ENCODE peak calls at places on chromosomes 5 and 9, in nine cellular contexts. One of them, this sample, is unnamed.

GRCh38 chr5:158313739-158314464 is 455.0 kb upstream of the CLINT1 start:
- DNase-seq in cardiac muscle cell: no peak
- DNase-seq in bronchial epithelial cell: no peak
- DNase-seq in T-helper 22 cell: no peak
- DNase-seq in neuronal stem cell: no peak
- DNase-seq in right lobe of liver: no peak
- DNase-seq in epithelial cell of esophagus: no peak
- DNase-seq in aorta: no peak
- DNase-seq in NCI-H524 treated with DMSO at 0.1 percent for 48 hours: peak
- DNase-seq in this sample: no peak

GRCh38 chr9:136728080-136728547 is 14.6 kb downstream of the LCN10 start:
- DNase-seq in cardiac muscle cell: peak
- DNase-seq in bronchial epithelial cell: peak
- DNase-seq in T-helper 22 cell: peak
- DNase-seq in neuronal stem cell: peak
- DNase-seq in right lobe of liver: peak
- DNase-seq in epithelial cell of esophagus: peak
- DNase-seq in aorta: peak
- DNase-seq in NCI-H524 treated with DMSO at 0.1 percent for 48 hours: no peak
- DNase-seq in this sample: peak

GRCh38 chr5:96870094-96871021 is 5.9 kb upstream of the ERAP2 start:
- DNase-seq in cardiac muscle cell: peak
- DNase-seq in bronchial epithelial cell: peak
- DNase-seq in T-helper 22 cell: no peak
- DNase-seq in neuronal stem cell: no peak
- DNase-seq in right lobe of liver: no peak
- DNase-seq in epithelial cell of esophagus: no peak
- DNase-seq in aorta: no peak
- DNase-seq in NCI-H524 treated with DMSO at 0.1 percent for 48 hours: no peak
- DNase-seq in this sample: no peak

GRCh38 chr9:21750021-21750735 is 52.3 kb upstream of the MTAP start:
- DNase-seq in cardiac muscle cell: peak
- DNase-seq in bronchial epithelial cell: no peak
- DNase-seq in T-helper 22 cell: no peak
- DNase-seq in neuronal stem cell: no peak
- DNase-seq in right lobe of liver: no peak
- DNase-seq in epithelial cell of esophagus: no peak
- DNase-seq in aorta: no peak
- DNase-seq in NCI-H524 treated with DMSO at 0.1 percent for 48 hours: no peak
- DNase-seq in this sample: no peak

GRCh38 chr5:65722575-65723424 is 795 bp downstream of the NLN start:
- DNase-seq in cardiac muscle cell: peak
- DNase-seq in bronchial epithelial cell: peak
- DNase-seq in T-helper 22 cell: no peak
- DNase-seq in neuronal stem cell: peak
- DNase-seq in right lobe of liver: no peak
- DNase-seq in epithelial cell of esophagus: peak
- DNase-seq in aorta: peak
- DNase-seq in NCI-H524 treated with DMSO at 0.1 percent for 48 hours: peak
- DNase-seq in this sample: no peak

GRCh38 chr5:60604771-60605170 is 95.2 kb downstream of the DEPDC1B start:
- DNase-seq in cardiac muscle cell: peak
- DNase-seq in bronchial epithelial cell: no peak
- DNase-seq in T-helper 22 cell: no peak
- DNase-seq in neuronal stem cell: no peak
- DNase-seq in right lobe of liver: no peak
- DNase-seq in epithelial cell of esophagus: no peak
- DNase-seq in aorta: no peak
- DNase-seq in NCI-H524 treated with DMSO at 0.1 percent for 48 hours: no peak
- DNase-seq in this sample: no peak

GRCh38 chr5:3400659-3401058 is 195.0 kb upstream of the IRX1 start:
- DNase-seq in cardiac muscle cell: no peak
- DNase-seq in bronchial epithelial cell: no peak
- DNase-seq in T-helper 22 cell: no peak
- DNase-seq in neuronal stem cell: no peak
- DNase-seq in right lobe of liver: no peak
- DNase-seq in epithelial cell of esophagus: no peak
- DNase-seq in aorta: no peak
- DNase-seq in NCI-H524 treated with DMSO at 0.1 percent for 48 hours: no peak
- DNase-seq in this sample: no peak

GRCh38 chr5:148141645-148142044 is 26.7 kb upstream of the SPINK14 start:
- DNase-seq in cardiac muscle cell: no peak
- DNase-seq in bronchial epithelial cell: no peak
- DNase-seq in T-helper 22 cell: no peak
- DNase-seq in neuronal stem cell: no peak
- DNase-seq in right lobe of liver: no peak
- DNase-seq in epithelial cell of esophagus: no peak
- DNase-seq in aorta: no peak
- DNase-seq in NCI-H524 treated with DMSO at 0.1 percent for 48 hours: no peak
- DNase-seq in this sample: no peak

GRCh38 chr5:87113848-87114247 is 153.8 kb upstream of the RASA1 start:
- DNase-seq in cardiac muscle cell: peak
- DNase-seq in bronchial epithelial cell: peak
- DNase-seq in T-helper 22 cell: no peak
- DNase-seq in neuronal stem cell: no peak
- DNase-seq in right lobe of liver: no peak
- DNase-seq in epithelial cell of esophagus: peak
- DNase-seq in aorta: no peak
- DNase-seq in NCI-H524 treated with DMSO at 0.1 percent for 48 hours: no peak
- DNase-seq in this sample: no peak

GRCh38 chr5:154087260-154087659 is 48.5 kb downstream of the MFAP3 start:
- DNase-seq in cardiac muscle cell: no peak
- DNase-seq in bronchial epithelial cell: no peak
- DNase-seq in T-helper 22 cell: no peak
- DNase-seq in neuronal stem cell: no peak
- DNase-seq in right lobe of liver: no peak
- DNase-seq in epithelial cell of esophagus: no peak
- DNase-seq in aorta: no peak
- DNase-seq in NCI-H524 treated with DMSO at 0.1 percent for 48 hours: no peak
- DNase-seq in this sample: peak

GRCh38 chr9:131674425-131675421 is 65.2 kb downstream of the RAPGEF1 start:
- DNase-seq in cardiac muscle cell: no peak
- DNase-seq in bronchial epithelial cell: no peak
- DNase-seq in T-helper 22 cell: no peak
- DNase-seq in neuronal stem cell: no peak
- DNase-seq in right lobe of liver: no peak
- DNase-seq in epithelial cell of esophagus: no peak
- DNase-seq in aorta: no peak
- DNase-seq in NCI-H524 treated with DMSO at 0.1 percent for 48 hours: no peak
- DNase-seq in this sample: no peak

GRCh38 chr5:6773342-6774035 is 60.3 kb downstream of the TENT4A start:
- DNase-seq in cardiac muscle cell: no peak
- DNase-seq in bronchial epithelial cell: no peak
- DNase-seq in T-helper 22 cell: no peak
- DNase-seq in neuronal stem cell: no peak
- DNase-seq in right lobe of liver: no peak
- DNase-seq in epithelial cell of esophagus: no peak
- DNase-seq in aorta: no peak
- DNase-seq in NCI-H524 treated with DMSO at 0.1 percent for 48 hours: peak
- DNase-seq in this sample: peak

GRCh38 chr9:131473891-131474290 is 28.8 kb upstream of the POMT1 start:
- DNase-seq in cardiac muscle cell: no peak
- DNase-seq in bronchial epithelial cell: no peak
- DNase-seq in T-helper 22 cell: no peak
- DNase-seq in neuronal stem cell: no peak
- DNase-seq in right lobe of liver: no peak
- DNase-seq in epithelial cell of esophagus: no peak
- DNase-seq in aorta: no peak
- DNase-seq in NCI-H524 treated with DMSO at 0.1 percent for 48 hours: no peak
- DNase-seq in this sample: no peak

GRCh38 chr9:123407537-123407828 is 51.5 kb downstream of the CRB2 start:
- DNase-seq in cardiac muscle cell: no peak
- DNase-seq in bronchial epithelial cell: no peak
- DNase-seq in T-helper 22 cell: no peak
- DNase-seq in neuronal stem cell: no peak
- DNase-seq in right lobe of liver: no peak
- DNase-seq in epithelial cell of esophagus: no peak
- DNase-seq in aorta: peak
- DNase-seq in NCI-H524 treated with DMSO at 0.1 percent for 48 hours: no peak
- DNase-seq in this sample: no peak

GRCh38 chr9:33867747-33868429 is 50.9 kb downstream of the UBE2R2 start:
- DNase-seq in cardiac muscle cell: no peak
- DNase-seq in bronchial epithelial cell: no peak
- DNase-seq in T-helper 22 cell: no peak
- DNase-seq in neuronal stem cell: no peak
- DNase-seq in right lobe of liver: no peak
- DNase-seq in epithelial cell of esophagus: no peak
- DNase-seq in aorta: peak
- DNase-seq in NCI-H524 treated with DMSO at 0.1 percent for 48 hours: no peak
- DNase-seq in this sample: no peak

GRCh38 chr5:124748687-124749594 is 2.5 kb upstream of the ZNF608 start:
- DNase-seq in cardiac muscle cell: peak
- DNase-seq in bronchial epithelial cell: peak
- DNase-seq in T-helper 22 cell: no peak
- DNase-seq in neuronal stem cell: peak
- DNase-seq in right lobe of liver: peak
- DNase-seq in epithelial cell of esophagus: peak
- DNase-seq in aorta: peak
- DNase-seq in NCI-H524 treated with DMSO at 0.1 percent for 48 hours: peak
- DNase-seq in this sample: peak

GRCh38 chr9:96437454-96437853 is 12.5 kb upstream of the HABP4 start:
- DNase-seq in cardiac muscle cell: no peak
- DNase-seq in bronchial epithelial cell: no peak
- DNase-seq in T-helper 22 cell: no peak
- DNase-seq in neuronal stem cell: no peak
- DNase-seq in right lobe of liver: no peak
- DNase-seq in epithelial cell of esophagus: no peak
- DNase-seq in aorta: no peak
- DNase-seq in NCI-H524 treated with DMSO at 0.1 percent for 48 hours: no peak
- DNase-seq in this sample: no peak

GRCh38 chr5:23303433-23303832 is 204.0 kb upstream of the PRDM9 start:
- DNase-seq in cardiac muscle cell: no peak
- DNase-seq in bronchial epithelial cell: no peak
- DNase-seq in T-helper 22 cell: no peak
- DNase-seq in neuronal stem cell: no peak
- DNase-seq in right lobe of liver: no peak
- DNase-seq in epithelial cell of esophagus: no peak
- DNase-seq in aorta: no peak
- DNase-seq in NCI-H524 treated with DMSO at 0.1 percent for 48 hours: no peak
- DNase-seq in this sample: no peak

GRCh38 chr5:10424124-10424731 is 17.5 kb upstream of the ROPN1L start:
- DNase-seq in cardiac muscle cell: peak
- DNase-seq in bronchial epithelial cell: peak
- DNase-seq in T-helper 22 cell: no peak
- DNase-seq in neuronal stem cell: no peak
- DNase-seq in right lobe of liver: no peak
- DNase-seq in epithelial cell of esophagus: peak
- DNase-seq in aorta: no peak
- DNase-seq in NCI-H524 treated with DMSO at 0.1 percent for 48 hours: peak
- DNase-seq in this sample: peak

GRCh38 chr9:129270205-129270604 is 92.1 kb upstream of the IER5L start:
- DNase-seq in cardiac muscle cell: no peak
- DNase-seq in bronchial epithelial cell: no peak
- DNase-seq in T-helper 22 cell: no peak
- DNase-seq in neuronal stem cell: no peak
- DNase-seq in right lobe of liver: no peak
- DNase-seq in epithelial cell of esophagus: no peak
- DNase-seq in aorta: peak
- DNase-seq in NCI-H524 treated with DMSO at 0.1 percent for 48 hours: no peak
- DNase-seq in this sample: no peak

GRCh38 chr9:79989079-79989478 is 417.3 kb downstream of the TLE4 start:
- DNase-seq in cardiac muscle cell: no peak
- DNase-seq in bronchial epithelial cell: no peak
- DNase-seq in T-helper 22 cell: no peak
- DNase-seq in neuronal stem cell: no peak
- DNase-seq in right lobe of liver: peak
- DNase-seq in epithelial cell of esophagus: no peak
- DNase-seq in aorta: no peak
- DNase-seq in NCI-H524 treated with DMSO at 0.1 percent for 48 hours: no peak
- DNase-seq in this sample: no peak

GRCh38 chr5:134554319-134555222 is 29.1 kb downstream of the JADE2 start:
- DNase-seq in cardiac muscle cell: peak
- DNase-seq in bronchial epithelial cell: peak
- DNase-seq in T-helper 22 cell: peak
- DNase-seq in neuronal stem cell: no peak
- DNase-seq in right lobe of liver: peak
- DNase-seq in epithelial cell of esophagus: no peak
- DNase-seq in aorta: no peak
- DNase-seq in NCI-H524 treated with DMSO at 0.1 percent for 48 hours: no peak
- DNase-seq in this sample: no peak

GRCh38 chr5:165786073-165786472 is 2280.7 kb downstream of the MAT2B start:
- DNase-seq in cardiac muscle cell: no peak
- DNase-seq in bronchial epithelial cell: no peak
- DNase-seq in T-helper 22 cell: no peak
- DNase-seq in neuronal stem cell: no peak
- DNase-seq in right lobe of liver: no peak
- DNase-seq in epithelial cell of esophagus: no peak
- DNase-seq in aorta: no peak
- DNase-seq in NCI-H524 treated with DMSO at 0.1 percent for 48 hours: no peak
- DNase-seq in this sample: no peak

GRCh38 chr5:174047472-174047871 is 2.0 kb downstream of the NSG2 start:
- DNase-seq in cardiac muscle cell: no peak
- DNase-seq in bronchial epithelial cell: no peak
- DNase-seq in T-helper 22 cell: no peak
- DNase-seq in neuronal stem cell: no peak
- DNase-seq in right lobe of liver: no peak
- DNase-seq in epithelial cell of esophagus: no peak
- DNase-seq in aorta: no peak
- DNase-seq in NCI-H524 treated with DMSO at 0.1 percent for 48 hours: no peak
- DNase-seq in this sample: no peak

GRCh38 chr5:12570688-12571087 is 666.4 kb upstream of the CTNND2 start:
- DNase-seq in cardiac muscle cell: no peak
- DNase-seq in bronchial epithelial cell: no peak
- DNase-seq in T-helper 22 cell: no peak
- DNase-seq in neuronal stem cell: no peak
- DNase-seq in right lobe of liver: no peak
- DNase-seq in epithelial cell of esophagus: peak
- DNase-seq in aorta: no peak
- DNase-seq in NCI-H524 treated with DMSO at 0.1 percent for 48 hours: no peak
- DNase-seq in this sample: no peak

GRCh38 chr5:137492321-137492720 is 6.8 kb downstream of the SPOCK1 start:
- DNase-seq in cardiac muscle cell: peak
- DNase-seq in bronchial epithelial cell: no peak
- DNase-seq in T-helper 22 cell: no peak
- DNase-seq in neuronal stem cell: no peak
- DNase-seq in right lobe of liver: no peak
- DNase-seq in epithelial cell of esophagus: no peak
- DNase-seq in aorta: no peak
- DNase-seq in NCI-H524 treated with DMSO at 0.1 percent for 48 hours: no peak
- DNase-seq in this sample: no peak

GRCh38 chr5:6504677-6505414 is 56.2 kb downstream of the UBE2QL1 start:
- DNase-seq in cardiac muscle cell: no peak
- DNase-seq in bronchial epithelial cell: peak
- DNase-seq in T-helper 22 cell: no peak
- DNase-seq in neuronal stem cell: no peak
- DNase-seq in right lobe of liver: no peak
- DNase-seq in epithelial cell of esophagus: no peak
- DNase-seq in aorta: no peak
- DNase-seq in NCI-H524 treated with DMSO at 0.1 percent for 48 hours: peak
- DNase-seq in this sample: no peak

GRCh38 chr9:5879419-5880181 is 11.1 kb upstream of the MLANA start:
- DNase-seq in cardiac muscle cell: peak
- DNase-seq in bronchial epithelial cell: peak
- DNase-seq in T-helper 22 cell: no peak
- DNase-seq in neuronal stem cell: no peak
- DNase-seq in right lobe of liver: no peak
- DNase-seq in epithelial cell of esophagus: peak
- DNase-seq in aorta: no peak
- DNase-seq in NCI-H524 treated with DMSO at 0.1 percent for 48 hours: no peak
- DNase-seq in this sample: no peak

GRCh38 chr5:133353741-133354140 is 258.6 kb downstream of the FSTL4 start:
- DNase-seq in cardiac muscle cell: peak
- DNase-seq in bronchial epithelial cell: no peak
- DNase-seq in T-helper 22 cell: no peak
- DNase-seq in neuronal stem cell: peak
- DNase-seq in right lobe of liver: no peak
- DNase-seq in epithelial cell of esophagus: no peak
- DNase-seq in aorta: no peak
- DNase-seq in NCI-H524 treated with DMSO at 0.1 percent for 48 hours: no peak
- DNase-seq in this sample: no peak

GRCh38 chr9:136807281-136808074 is at the start of gene RABL6:
- DNase-seq in cardiac muscle cell: peak
- DNase-seq in bronchial epithelial cell: peak
- DNase-seq in T-helper 22 cell: peak
- DNase-seq in neuronal stem cell: peak
- DNase-seq in right lobe of liver: peak
- DNase-seq in epithelial cell of esophagus: peak
- DNase-seq in aorta: peak
- DNase-seq in NCI-H524 treated with DMSO at 0.1 percent for 48 hours: no peak
- DNase-seq in this sample: peak

GRCh38 chr9:107336718-107337360 is 53.8 kb downstream of the RAD23B start:
- DNase-seq in cardiac muscle cell: peak
- DNase-seq in bronchial epithelial cell: peak
- DNase-seq in T-helper 22 cell: no peak
- DNase-seq in neuronal stem cell: no peak
- DNase-seq in right lobe of liver: no peak
- DNase-seq in epithelial cell of esophagus: peak
- DNase-seq in aorta: no peak
- DNase-seq in NCI-H524 treated with DMSO at 0.1 percent for 48 hours: no peak
- DNase-seq in this sample: no peak

This sample was measured in NCI-H2171.